ENCODE peak calls at places on chromosomes 12 and 14, in ten cellular contexts. O, U, P, M, V, E, W, C, R and G are unnamed samples.
A peak's percentile ranks its signal among the peaks of the same experiment; 100 is the strongest.

GRCh38 chr14:40362856-40363255 is 930.6 kb upstream of the FBXO33 start:
- DNase-seq in O (no peak), U (no peak), P (no peak), M (peak; percentile 47), V (no peak), E (no peak), W (no peak), C (no peak), R (no peak), G (no peak)

GRCh38 chr14:67514650-67515385 is 18.3 kb upstream of the PLEKHH1 start:
- DNase-seq in O (no peak), U (peak; percentile 49), P (peak; percentile 76), M (peak; percentile 46), V (peak; percentile 34), E (peak; percentile 72), W (peak; percentile 69), C (peak; percentile 53), R (peak; percentile 24), G (no peak)

GRCh38 chr12:8081228-8081920 is 700 bp upstream of the NECAP1 start:
- DNase-seq in O (no peak), U (no peak), P (peak; percentile 39), M (no peak), V (no peak), E (no peak), W (no peak), C (no peak), R (no peak), G (no peak)

GRCh38 chr12:62750941-62751843 is 183.8 kb downstream of the PPM1H start:
- DNase-seq in O (no peak), U (no peak), P (no peak), M (no peak), V (no peak), E (no peak), W (no peak), C (no peak), R (no peak), G (no peak)

GRCh38 chr14:102592969-102593840 is 756 bp downstream of the RCOR1 start:
- DNase-seq in O (no peak), U (peak; percentile 60), P (peak; percentile 84), M (peak; percentile 53), V (peak; percentile 67), E (peak; percentile 85), W (peak; percentile 70), C (peak; percentile 38), R (no peak), G (no peak)

GRCh38 chr14:76863724-76864407 is 37.7 kb downstream of the LRRC74A start:
- DNase-seq in O (no peak), U (peak; percentile 73), P (no peak), M (peak; percentile 25), V (peak; percentile 78), E (peak; percentile 85), W (peak; percentile 79), C (peak; percentile 81), R (no peak), G (no peak)

GRCh38 chr14:100535287-100536131 is 51.7 kb downstream of the BEGAIN start:
- DNase-seq in O (no peak), U (peak; percentile 25), P (no peak), M (no peak), V (peak; percentile 17), E (peak; percentile 40), W (no peak), C (no peak), R (no peak), G (no peak)

GRCh38 chr14:92341791-92342190 is 18.8 kb downstream of the SLC24A4 start:
- DNase-seq in O (no peak), U (no peak), P (no peak), M (no peak), V (no peak), E (no peak), W (no peak), C (no peak), R (no peak), G (no peak)

GRCh38 chr12:68870443-68870842 is 62.5 kb downstream of the MDM2 start:
- DNase-seq in O (no peak), U (no peak), P (no peak), M (no peak), V (no peak), E (no peak), W (no peak), C (no peak), R (no peak), G (no peak)

GRCh38 chr12:14186193-14186502 is 179.3 kb upstream of the ATF7IP start:
- DNase-seq in O (no peak), U (no peak), P (no peak), M (no peak), V (no peak), E (no peak), W (no peak), C (no peak), R (no peak), G (no peak)

GRCh38 chr12:96811083-96811482 is 96.0 kb upstream of the NEDD1 start:
- DNase-seq in O (peak; percentile 8), U (no peak), P (peak; percentile 84), M (peak; percentile 54), V (no peak), E (no peak), W (no peak), C (no peak), R (peak; percentile 96), G (peak; percentile 68)

GRCh38 chr14:75700295-75700694 is 39.2 kb downstream of the TTLL5 start:
- DNase-seq in O (no peak), U (peak; percentile 46), P (no peak), M (no peak), V (no peak), E (no peak), W (no peak), C (peak; percentile 64), R (no peak), G (no peak)
- H3K4me3 ChIP-seq in O (no peak overlapping the region), U (no peak overlapping the region), P (no peak overlapping the region), M (no peak overlapping the region), V (no peak overlapping the region), E (no peak overlapping the region), W (no peak overlapping the region), C (no peak overlapping the region), R (no peak overlapping the region), G (no peak overlapping the region)

GRCh38 chr14:97273540-97273939 is 476.4 kb downstream of the VRK1 start:
- DNase-seq in O (no peak), U (no peak), P (no peak), M (no peak), V (no peak), E (no peak), W (no peak), C (no peak), R (no peak), G (no peak)

GRCh38 chr14:97277711-97278110 is 480.5 kb downstream of the VRK1 start:
- DNase-seq in O (no peak), U (no peak), P (no peak), M (no peak), V (no peak), E (no peak), W (no peak), C (no peak), R (no peak), G (no peak)

GRCh38 chr14:97276573-97276972 is 479.4 kb downstream of the VRK1 start:
- DNase-seq in O (no peak), U (no peak), P (no peak), M (no peak), V (no peak), E (no peak), W (no peak), C (no peak), R (no peak), G (no peak)

GRCh38 chr14:97274626-97275025 is 477.4 kb downstream of the VRK1 start:
- DNase-seq in O (no peak), U (no peak), P (no peak), M (peak; percentile 87), V (no peak), E (no peak), W (no peak), C (no peak), R (no peak), G (no peak)

GRCh38 chr14:97275276-97275675 is 478.1 kb downstream of the VRK1 start:
- DNase-seq in O (no peak), U (no peak), P (no peak), M (peak; percentile 90), V (no peak), E (no peak), W (no peak), C (no peak), R (peak; percentile 37), G (peak; percentile 16)
- H3K27me3 ChIP-seq in O (no peaks in the 10 kb centered on the region), U (no peaks in the 10 kb centered on the region), P (no peaks in the 10 kb centered on the region), M (no peaks in the 10 kb centered on the region), V (no peaks in the 10 kb centered on the region), E (no peaks in the 10 kb centered on the region), W (no peaks in the 10 kb centered on the region), C (no peaks in the 10 kb centered on the region), R (peaks cover 18% of the 10 kb centered on the region), G (no peaks in the 10 kb centered on the region)

GRCh38 chr12:42565633-42566032 is 23.9 kb downstream of the PRICKLE1 start:
- DNase-seq in O (no peak), U (no peak), P (no peak), M (no peak), V (no peak), E (no peak), W (no peak), C (no peak), R (no peak), G (no peak)

GRCh38 chr12:42560977-42561376 is 28.6 kb downstream of the PRICKLE1 start:
- DNase-seq in O (no peak), U (no peak), P (no peak), M (peak; percentile 32), V (no peak), E (no peak), W (no peak), C (no peak), R (no peak), G (no peak)

GRCh38 chr12:42568952-42569916 is 20.3 kb downstream of the PRICKLE1 start:
- DNase-seq in O (peak; percentile 25), U (no peak), P (peak; percentile 76), M (peak; percentile 66), V (no peak), E (no peak), W (no peak), C (no peak), R (peak; percentile 52), G (no peak)

GRCh38 chr12:42564540-42564939 is 25.0 kb downstream of the PRICKLE1 start:
- DNase-seq in O (no peak), U (no peak), P (peak; percentile 45), M (peak; percentile 54), V (no peak), E (no peak), W (no peak), C (no peak), R (peak; percentile 73), G (no peak)

DNA sequence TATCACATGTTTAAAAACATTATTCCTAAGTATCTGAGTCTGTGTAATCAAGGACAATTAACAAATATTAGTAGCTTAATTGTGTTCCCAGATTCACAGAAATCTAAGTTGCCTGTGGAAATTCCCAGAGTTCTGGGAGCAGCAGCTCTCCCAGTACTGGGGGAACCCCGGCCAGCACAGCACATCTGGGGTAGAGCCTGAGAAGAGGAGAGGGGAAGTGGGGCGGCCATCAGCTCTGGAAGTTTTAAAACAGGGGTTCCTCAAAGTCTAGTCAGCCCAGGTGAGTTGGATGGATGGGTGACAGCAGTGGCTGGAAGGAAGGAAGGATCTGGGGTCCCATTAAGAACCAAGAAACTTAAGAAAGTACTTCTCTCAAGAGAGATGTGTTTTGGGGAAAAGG is 24.5 kb downstream of the PRICKLE1 start:
- DNase-seq in O (no peak), U (no peak), P (no peak), M (no peak), V (no peak), E (no peak), W (no peak), C (no peak), R (no peak), G (no peak)
- H3K4me3 ChIP-seq in O (no peak overlapping the region), U (no peak overlapping the region), P (peak overlapping the region; percentile 34), M (no peak overlapping the region), V (no peak overlapping the region), E (no peak overlapping the region), W (no peak overlapping the region), C (no peak overlapping the region), R (no peak overlapping the region), G (no peak overlapping the region)

GRCh38 chr12:49954863-49955830 is 4.6 kb downstream of the AQP2 start:
- DNase-seq in O (no peak), U (no peak), P (peak; percentile 48), M (no peak), V (no peak), E (no peak), W (no peak), C (no peak), R (no peak), G (no peak)
- H3K27me3 ChIP-seq in O (no peaks in the 10 kb centered on the region), U (peaks cover 25% of the 10 kb centered on the region), P (peaks cover 38% of the 10 kb centered on the region), M (peaks cover 41% of the 10 kb centered on the region), V (peaks cover 54% of the 10 kb centered on the region), E (no peaks in the 10 kb centered on the region), W (no peaks in the 10 kb centered on the region), C (peaks cover 7% of the 10 kb centered on the region), R (peaks cover 38% of the 10 kb centered on the region), G (peaks cover 24% of the 10 kb centered on the region)